ENCODE peak calls at places on chromosomes 5 and 9, in five cellular contexts. One of them, this sample, is unnamed.

GRCh38 chr9:113808391-113809191 is 67.5 kb upstream of the ZNF618 start:
- DNase-seq in NCI-H1417: no peak
- DNase-seq in psoas muscle: peak; percentile 22
- DNase-seq in aorta: no peak
- DNase-seq in foreskin fibroblast: peak; percentile 94
- DNase-seq in this sample: no peak

GRCh38 chr9:133928248-133928764 is 63.8 kb downstream of the VAV2 start:
- DNase-seq in foreskin fibroblast: no peak
- DNase-seq in aorta: no peak
- DNase-seq in NCI-H1417: peak; percentile 63
- DNase-seq in psoas muscle: no peak
- DNase-seq in this sample: peak; percentile 25

GRCh38 chr9:95757026-95757425 is 118.5 kb upstream of the ERCC6L2 start:
- DNase-seq in foreskin fibroblast: no peak
- DNase-seq in psoas muscle: no peak
- DNase-seq in aorta: no peak
- DNase-seq in NCI-H1417: no peak
- DNase-seq in this sample: no peak

GRCh38 chr9:107989099-107989498 is 499.5 kb upstream of the KLF4 start:
- DNase-seq in psoas muscle: no peak
- DNase-seq in aorta: no peak
- DNase-seq in foreskin fibroblast: no peak
- DNase-seq in NCI-H1417: no peak
- DNase-seq in this sample: no peak

GRCh38 chr5:159507055-159507454 is 176.8 kb upstream of the IL12B start:
- DNase-seq in aorta: no peak
- DNase-seq in psoas muscle: no peak
- DNase-seq in NCI-H1417: no peak
- DNase-seq in foreskin fibroblast: no peak
- DNase-seq in this sample: no peak

GRCh38 chr5:16577677-16578076 is 39.1 kb downstream of the RETREG1 start:
- DNase-seq in psoas muscle: no peak
- DNase-seq in NCI-H1417: no peak
- DNase-seq in foreskin fibroblast: no peak
- DNase-seq in aorta: no peak
- DNase-seq in this sample: no peak

GRCh38 chr5:55634204-55634785 is 77.8 kb downstream of the SLC38A9 start:
- DNase-seq in foreskin fibroblast: peak; percentile 52
- DNase-seq in NCI-H1417: no peak
- DNase-seq in psoas muscle: no peak
- DNase-seq in aorta: no peak
- DNase-seq in this sample: no peak

GRCh38 chr5:40685952-40686351 is 6.2 kb downstream of the PTGER4 start:
- DNase-seq in psoas muscle: no peak
- DNase-seq in aorta: no peak
- DNase-seq in NCI-H1417: no peak
- DNase-seq in foreskin fibroblast: no peak
- DNase-seq in this sample: no peak

GRCh38 chr5:6573651-6574101 is 59.2 kb downstream of the NSUN2 start:
- DNase-seq in foreskin fibroblast: no peak
- DNase-seq in psoas muscle: no peak
- DNase-seq in NCI-H1417: peak; percentile 30
- DNase-seq in aorta: no peak
- DNase-seq in this sample: no peak

GRCh38 chr9:133534346-133535284 is at the start of gene ADAMTSL2:
- DNase-seq in NCI-H1417: peak; percentile 93
- DNase-seq in foreskin fibroblast: peak; percentile 80
- DNase-seq in psoas muscle: peak; percentile 75
- DNase-seq in aorta: peak; percentile 89
- DNase-seq in this sample: peak; percentile 83

GRCh38 chr9:105116047-105116868 is 128.2 kb upstream of the SLC44A1 start:
- DNase-seq in foreskin fibroblast: no peak
- DNase-seq in aorta: no peak
- DNase-seq in NCI-H1417: no peak
- DNase-seq in psoas muscle: peak; percentile 23
- DNase-seq in this sample: no peak

GRCh38 chr9:33739407-33739806 is 56.0 kb upstream of the PRSS3 start:
- DNase-seq in foreskin fibroblast: no peak
- DNase-seq in psoas muscle: no peak
- DNase-seq in NCI-H1417: no peak
- DNase-seq in aorta: no peak
- DNase-seq in this sample: no peak

GRCh38 chr5:92560698-92561361 is 1020.2 kb downstream of the NR2F1-AS1 start:
- DNase-seq in foreskin fibroblast: peak; percentile 78
- DNase-seq in psoas muscle: no peak
- DNase-seq in aorta: no peak
- DNase-seq in NCI-H1417: peak; percentile 13
- DNase-seq in this sample: no peak

This sample was measured in left lung.